ENCODE peak calls at places on chromosome 1, in seven cellular contexts. Y is HCT116, F is K562, W is H1, K is GM12878, C is SK-N-SH, M is HepG2. O is an unnamed sample.

GRCh38 chr1:145918992-145919939 is 749 bp upstream of the PEX11B start:
- DNase-seq in Y (peak), F (peak), W (no peak), K (no peak), C (peak), M (peak), O (peak)

GRCh38 chr1:114037952-114038867 is 58.9 kb downstream of the OLFML3 start:
- DNase-seq in Y (no peak), F (no peak), W (no peak), K (no peak), C (no peak), M (no peak), O (no peak)

GRCh38 chr1:119611701-119612113 is 36.4 kb downstream of the ZNF697 start:
- DNase-seq in Y (peak), F (peak), W (peak), K (no peak), C (peak), M (peak), O (peak)

GRCh38 chr1:151457911-151458882 is 1.1 kb downstream of the POGZ start:
- DNase-seq in Y (peak), F (peak), W (no peak), K (peak), C (peak), M (peak), O (peak)

GRCh38 chr1:169105434-169106094 is 926 bp upstream of the ATP1B1 start:
- DNase-seq in Y (no peak), F (peak), W (peak), K (no peak), C (peak), M (peak), O (peak)

GRCh38 chr1:168317309-168317708 is 36.6 kb downstream of the TBX19 start:
- DNase-seq in Y (no peak), F (peak), W (no peak), K (no peak), C (no peak), M (no peak), O (no peak)

GRCh38 chr1:152013664-152014237 is 20.1 kb upstream of the S100A10 start:
- DNase-seq in Y (no peak), F (peak), W (no peak), K (no peak), C (no peak), M (no peak), O (peak)

GRCh38 chr1:84412316-84412942 is 14.1 kb downstream of the DNASE2B start:
- DNase-seq in Y (no peak), F (no peak), W (no peak), K (no peak), C (no peak), M (no peak), O (no peak)

GRCh38 chr1:228372183-228373003 is 34.2 kb downstream of the TRIM11 start:
- DNase-seq in Y (no peak), F (peak), W (no peak), K (no peak), C (no peak), M (no peak), O (no peak)

GRCh38 chr1:216903389-216903754 is 180.1 kb upstream of the ESRRG start:
- DNase-seq in Y (no peak), F (no peak), W (no peak), K (no peak), C (no peak), M (no peak), O (no peak)

GRCh38 chr1:83583351-83584014 is 415.4 kb downstream of the TTLL7 start:
- DNase-seq in Y (no peak), F (no peak), W (no peak), K (no peak), C (no peak), M (no peak), O (peak)

GRCh38 chr1:38114231-38114630 is 67.6 kb upstream of the POU3F1 start:
- DNase-seq in Y (no peak), F (no peak), W (no peak), K (no peak), C (no peak), M (no peak), O (no peak)

GRCh38 chr1:51570063-51570720 is 46.7 kb upstream of the OSBPL9 start:
- DNase-seq in Y (no peak), F (no peak), W (no peak), K (no peak), C (no peak), M (no peak), O (no peak)

GRCh38 chr1:220928725-220929297 is 49.6 kb downstream of the HLX start:
- DNase-seq in Y (no peak), F (no peak), W (no peak), K (no peak), C (no peak), M (no peak), O (no peak)

GRCh38 chr1:162285149-162285561 is 91.5 kb downstream of the SPATA46 start:
- DNase-seq in Y (no peak), F (no peak), W (no peak), K (no peak), C (no peak), M (peak), O (peak)

GRCh38 chr1:217469983-217470382 is 160.9 kb downstream of the GPATCH2 start:
- DNase-seq in Y (no peak), F (no peak), W (no peak), K (no peak), C (peak), M (no peak), O (no peak)

GRCh38 chr1:48047116-48047515 is 49.9 kb upstream of the TRABD2B start:
- DNase-seq in Y (no peak), F (no peak), W (no peak), K (no peak), C (no peak), M (no peak), O (no peak)

GRCh38 chr1:242784807-242785206 is 260.3 kb upstream of the PLD5 start:
- DNase-seq in Y (no peak), F (no peak), W (no peak), K (no peak), C (no peak), M (no peak), O (no peak)

GRCh38 chr1:167425482-167425881 is 92.8 kb downstream of the CD247 start:
- DNase-seq in Y (no peak), F (no peak), W (no peak), K (no peak), C (no peak), M (no peak), O (no peak)

GRCh38 chr1:236619398-236619797 is 15.1 kb upstream of the HEATR1 start:
- DNase-seq in Y (no peak), F (no peak), W (no peak), K (no peak), C (no peak), M (no peak), O (peak)

GRCh38 chr1:205435904-205436573 is 14.2 kb upstream of the LEMD1 start:
- DNase-seq in Y (no peak), F (no peak), W (no peak), K (no peak), C (no peak), M (no peak), O (no peak)

GRCh38 chr1:63817152-63817667 is 43.4 kb downstream of the ROR1 start:
- DNase-seq in Y (no peak), F (no peak), W (no peak), K (no peak), C (peak), M (no peak), O (no peak)

GRCh38 chr1:21066365-21067012 is 110.2 kb downstream of the EIF4G3 start:
- DNase-seq in Y (no peak), F (no peak), W (no peak), K (no peak), C (no peak), M (no peak), O (no peak)

GRCh38 chr1:6171546-6172124 is 8.5 kb downstream of the CHD5 start:
- DNase-seq in Y (no peak), F (peak), W (no peak), K (no peak), C (peak), M (peak), O (no peak)

GRCh38 chr1:18603212-18603852 is 27.3 kb upstream of the PAX7 start:
- DNase-seq in Y (no peak), F (no peak), W (no peak), K (no peak), C (no peak), M (no peak), O (no peak)

GRCh38 chr1:155277896-155278688 is 829 bp downstream of the HCN3 start:
- DNase-seq in Y (no peak), F (peak), W (peak), K (no peak), C (peak), M (peak), O (peak)

GRCh38 chr1:183272390-183272801 is 86.3 kb downstream of the LAMC2 start:
- DNase-seq in Y (no peak), F (no peak), W (no peak), K (no peak), C (no peak), M (no peak), O (no peak)

GRCh38 chr1:14848621-14849020 is 250.1 kb downstream of the KAZN start:
- DNase-seq in Y (no peak), F (no peak), W (no peak), K (no peak), C (no peak), M (no peak), O (no peak)

GRCh38 chr1:206744683-206745082 is 25.9 kb upstream of the IL19 start:
- DNase-seq in Y (no peak), F (peak), W (no peak), K (no peak), C (no peak), M (no peak), O (no peak)

GRCh38 chr1:226371866-226372490 is 35.9 kb downstream of the PARP1 start:
- DNase-seq in Y (no peak), F (no peak), W (no peak), K (no peak), C (no peak), M (no peak), O (no peak)

GRCh38 chr1:226369110-226369509 is 38.8 kb downstream of the PARP1 start:
- DNase-seq in Y (no peak), F (no peak), W (no peak), K (no peak), C (no peak), M (no peak), O (no peak)

GRCh38 chr1:226371049-226371694 is 36.7 kb downstream of the PARP1 start:
- DNase-seq in Y (no peak), F (no peak), W (no peak), K (no peak), C (no peak), M (no peak), O (no peak)

GRCh38 chr1:226372885-226373284 is 35.0 kb downstream of the PARP1 start:
- DNase-seq in Y (no peak), F (no peak), W (no peak), K (no peak), C (no peak), M (no peak), O (no peak)

DNA sequence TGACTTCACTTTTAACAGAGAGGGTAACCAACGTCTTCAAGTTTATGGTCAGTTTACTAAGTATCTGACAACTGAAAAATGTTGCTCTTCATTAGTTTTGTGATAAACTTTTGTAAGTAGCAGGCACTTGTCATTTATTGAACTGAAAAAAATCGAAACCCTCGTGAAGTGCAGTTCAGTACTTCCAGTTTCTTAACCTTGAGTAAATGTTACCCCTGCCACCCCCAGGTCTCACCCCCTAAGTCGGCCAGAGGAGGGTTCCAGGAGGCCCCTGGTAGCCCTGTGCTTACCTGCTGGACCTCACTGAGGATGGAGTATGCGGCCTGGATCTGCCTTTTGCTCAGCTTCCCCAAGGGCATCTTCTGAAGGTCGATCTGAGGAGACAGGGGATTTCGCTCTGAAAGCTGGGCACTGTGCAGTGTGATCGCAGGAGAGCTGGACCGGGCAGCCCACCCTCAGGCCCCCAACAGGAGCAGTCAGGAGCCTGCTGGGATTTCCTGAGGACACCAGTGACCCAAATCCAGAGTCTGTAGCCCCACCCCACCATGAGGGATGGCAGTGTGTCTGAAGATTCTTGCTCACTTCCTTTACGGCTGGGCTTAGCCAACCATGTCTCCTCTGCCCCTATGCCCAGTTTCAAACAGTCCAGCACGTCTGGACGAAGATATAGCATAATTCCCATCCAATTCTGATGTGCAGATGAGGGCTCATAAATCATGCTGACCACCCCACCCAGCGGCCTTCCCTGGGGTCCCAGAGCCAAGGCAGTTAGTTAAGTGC is 37.6 kb downstream of the PARP1 start:
- DNase-seq in Y (no peak), F (no peak), W (no peak), K (no peak), C (no peak), M (no peak), O (no peak)
- TF ChIP-seq JUND in Y (no peak), F (no peak), W (no peak), K (no peak), C (no peak), M (no peak), O (no peak)

GRCh38 chr1:238562376-238562775 is 671.7 kb upstream of the ZP4 start:
- DNase-seq in Y (no peak), F (no peak), W (no peak), K (no peak), C (no peak), M (no peak), O (no peak)
- TF ChIP-seq JUND in Y (no peak), F (no peak), W (no peak), K (no peak), C (no peak), M (no peak), O (no peak)

DNA sequence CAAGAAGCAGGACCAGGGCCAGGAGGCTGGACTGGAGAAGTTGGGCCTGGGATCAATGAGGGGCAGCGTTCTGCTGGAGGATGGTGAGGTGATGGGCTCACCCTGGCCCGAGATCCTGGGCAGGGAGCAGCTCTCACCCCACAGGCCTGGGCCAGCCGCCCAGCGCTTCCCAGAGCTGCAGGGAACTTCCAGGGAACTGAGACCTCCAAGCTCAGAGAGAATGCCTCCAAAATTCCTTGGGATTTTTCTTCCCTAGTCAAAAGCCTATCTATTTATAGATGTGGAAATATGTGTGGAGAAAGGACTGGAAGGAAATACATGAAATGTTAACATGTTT is 121.2 kb downstream of the SPSB1 start:
- DNase-seq in Y (no peak), F (no peak), W (no peak), K (no peak), C (no peak), M (no peak), O (no peak)
- TF ChIP-seq JUND in Y (no peak), F (no peak), W (no peak), K (no peak), C (no peak), M (no peak), O (no peak)

DNA sequence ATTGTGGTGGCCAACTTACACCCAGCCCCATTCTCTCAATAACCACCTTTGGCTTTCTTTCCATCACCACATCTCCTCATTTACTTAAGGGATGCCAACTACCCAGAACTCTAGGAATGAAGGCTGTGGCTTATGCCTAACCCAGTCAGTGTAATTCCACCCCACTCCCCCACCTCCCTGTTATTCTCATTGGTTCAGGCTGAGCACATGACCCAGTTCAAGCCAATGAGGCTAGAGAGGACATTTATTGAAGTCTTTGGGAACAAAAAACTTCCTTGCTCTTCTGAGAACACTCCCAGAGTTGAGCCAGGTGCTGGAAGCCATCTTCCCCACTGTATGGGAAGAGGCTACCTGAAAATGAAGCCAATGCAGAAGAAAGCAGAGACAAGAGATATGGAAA is 22.8 kb upstream of the CD2 start:
- DNase-seq in Y (no peak), F (no peak), W (no peak), K (no peak), C (no peak), M (no peak), O (no peak)
- TF ChIP-seq JUND in Y (no peak), F (no peak), W (no peak), K (no peak), C (no peak), M (no peak), O (no peak)

GRCh38 chr1:188706742-188707141 is 1770.9 kb downstream of the BRINP3 start:
- DNase-seq in Y (peak), F (no peak), W (no peak), K (no peak), C (no peak), M (peak), O (no peak)
- TF ChIP-seq JUND in Y (peak), F (no peak), W (no peak), K (no peak), C (peak), M (no peak), O (no peak)

DNA sequence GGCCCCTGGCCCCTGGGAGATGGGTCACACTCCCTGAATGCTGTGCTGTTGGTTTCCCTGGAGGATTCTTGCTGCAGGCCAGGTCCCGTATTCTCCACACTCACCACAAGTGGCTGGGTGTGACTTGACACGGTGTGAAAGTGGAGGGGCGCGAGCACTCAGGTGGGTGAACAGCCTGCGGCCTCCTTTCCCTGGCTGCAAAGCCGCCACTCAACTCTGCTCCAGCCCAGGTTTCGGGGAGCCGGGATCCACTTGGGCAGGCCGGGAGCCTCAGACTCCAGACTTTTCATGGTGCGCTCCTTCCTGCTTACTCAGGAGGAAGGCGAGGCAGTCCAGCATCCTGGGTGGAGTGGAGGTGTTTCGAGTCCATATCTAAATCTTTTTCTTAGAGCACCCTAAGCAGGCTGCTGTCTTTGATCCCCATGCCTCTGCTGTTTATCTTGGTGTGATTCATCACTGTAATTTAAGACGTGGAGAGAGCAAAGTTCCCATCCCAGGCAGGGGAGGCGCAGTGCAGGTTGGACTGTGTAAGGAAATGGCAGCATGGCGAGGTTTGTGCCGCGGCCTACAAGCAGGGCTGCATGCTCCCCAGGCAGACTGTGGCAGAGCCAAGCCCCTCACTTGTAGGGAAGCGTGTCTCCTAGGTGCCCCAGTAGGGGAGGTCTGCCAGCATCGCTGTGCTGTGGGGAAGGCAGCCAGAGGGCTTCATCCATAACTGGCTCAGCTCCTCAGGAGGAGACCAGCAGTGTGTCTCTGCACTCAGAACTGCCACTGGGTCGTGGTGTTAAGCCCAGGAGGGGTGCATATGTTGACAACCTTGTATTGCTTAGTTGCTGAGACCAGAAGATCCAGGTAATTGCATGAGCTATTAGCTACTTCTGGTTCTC is 29.6 kb downstream of the VANGL1 start:
- DNase-seq in Y (peak), F (peak), W (no peak), K (no peak), C (no peak), M (peak), O (no peak)
- TF ChIP-seq JUND in Y (peak), F (peak), W (no peak), K (no peak), C (peak), M (no peak), O (no peak)

GRCh38 chr1:108892356-108893140 is 15.8 kb downstream of the GPSM2 start:
- DNase-seq in Y (no peak), F (no peak), W (no peak), K (no peak), C (no peak), M (no peak), O (no peak)
- TF ChIP-seq JUND in Y (no peak), F (no peak), W (no peak), K (no peak), C (no peak), M (no peak), O (no peak)

DNA sequence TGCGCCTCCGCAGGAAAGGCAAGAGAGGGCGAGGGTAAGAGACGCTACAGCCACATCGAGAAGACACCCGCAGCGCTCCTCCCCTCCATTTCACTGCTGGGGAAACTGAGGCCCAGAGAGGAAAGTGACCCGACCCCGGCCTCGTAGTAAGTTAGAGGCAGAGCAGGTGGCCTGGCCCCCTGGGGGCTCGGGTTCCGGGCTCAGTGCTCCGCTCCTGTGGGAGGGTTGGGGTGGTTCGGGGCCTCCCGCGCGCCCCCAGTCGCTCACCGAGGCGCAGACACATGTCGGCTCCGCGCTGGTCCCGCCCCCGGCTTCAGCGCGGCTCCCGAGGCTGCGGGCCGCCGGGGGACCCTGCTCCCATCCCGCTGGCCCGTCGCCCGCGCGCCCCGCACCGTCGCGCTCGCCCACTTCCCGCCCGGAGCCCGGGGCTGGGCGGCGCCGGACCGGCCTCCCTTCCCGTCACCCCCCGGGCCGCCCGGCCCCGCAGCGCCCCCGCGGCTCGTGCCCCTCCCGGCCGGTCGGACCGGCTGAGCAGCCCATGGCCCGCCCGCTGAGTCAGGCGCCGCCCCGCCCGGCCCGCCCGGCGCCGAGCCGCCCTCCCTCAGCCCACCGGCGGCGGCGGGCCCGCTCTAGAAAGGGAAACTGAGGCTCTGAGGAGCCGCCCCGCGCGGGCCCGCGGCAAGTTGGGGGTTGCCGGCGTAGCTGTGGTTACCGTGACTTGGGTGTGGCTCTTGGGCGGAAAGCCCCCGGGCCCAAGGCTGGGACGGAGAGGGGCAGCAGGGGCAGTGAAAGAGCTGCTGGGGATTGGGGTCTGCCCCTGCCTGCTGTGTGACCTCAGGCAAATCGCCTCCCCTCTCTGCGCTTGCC is at the start of gene TMEM54:
- DNase-seq in Y (no peak), F (peak), W (no peak), K (no peak), C (peak), M (no peak), O (peak)
- TF ChIP-seq JUND in Y (no peak), F (no peak), W (no peak), K (no peak), C (no peak), M (no peak), O (no peak)

O was measured in T47D.